ENCODE peak calls at places on chromosome 20, in six cellular contexts. R is neural progenitor cell; B is amniotic stem cell; A is NCI-H82; Q is tibial nerve; F is stimulated activated CD4-positive, alpha-beta T cell treated with anti-CD3 and anti-CD28 coated beads, Interleukin-4, amount 100 ng/mL, for 48 hours. J is an unnamed sample.

GRCh38 chr20:10771435-10772140 is 97.8 kb upstream of the JAG1 start:
- DNase-seq in B (no peak), F (no peak), R (no peak), Q (no peak), A (no peak), J (no peak)

GRCh38 chr20:63736893-63737689 is 627 bp downstream of the LIME1 start:
- DNase-seq in B (no peak), F (no peak), Q (no peak), A (no peak), R (no peak), J (no peak)

GRCh38 chr20:31560094-31560899 is 44.8 kb upstream of the ID1 start:
- DNase-seq in R (peak; percentile 65), A (peak; percentile 75), B (peak; percentile 67), Q (peak; percentile 65), F (peak; percentile 61), J (peak; percentile 67)

GRCh38 chr20:58310291-58310782 is 822 bp downstream of the RAB22A start:
- DNase-seq in B (no peak), Q (no peak), A (no peak), R (no peak), F (no peak), J (no peak)

GRCh38 chr20:53786445-53787267 is 193.0 kb upstream of the ZNF217 start:
- DNase-seq in R (no peak), B (no peak), Q (no peak), F (no peak), A (no peak), J (no peak)

GRCh38 chr20:24809606-24810005 is 139.5 kb upstream of the CST7 start:
- DNase-seq in R (no peak), Q (no peak), A (no peak), B (no peak), F (no peak), J (no peak)

GRCh38 chr20:38242848-38243449 is 17.6 kb downstream of the KIAA1755 start:
- DNase-seq in B (no peak), A (peak; percentile 46), R (peak; percentile 17), F (no peak), Q (no peak), J (no peak)

GRCh38 chr20:5688431-5688972 is 61.7 kb upstream of the SHLD1 start:
- DNase-seq in Q (no peak), A (peak; percentile 56), F (no peak), B (no peak), R (no peak), J (no peak)

GRCh38 chr20:31693987-31694661 is 28.5 kb downstream of the BCL2L1 start:
- DNase-seq in F (no peak), Q (no peak), R (peak; percentile 56), B (no peak), A (peak; percentile 100), J (no peak)

GRCh38 chr20:38363004-38363747 is 16.9 kb downstream of the LBP start:
- DNase-seq in B (no peak), A (no peak), F (no peak), Q (no peak), R (no peak), J (no peak)

GRCh38 chr20:9609892-9610502 is 95.6 kb downstream of the LAMP5 start:
- DNase-seq in R (peak; percentile 85), Q (peak; percentile 65), A (peak; percentile 81), B (peak; percentile 18), F (peak; percentile 34), J (peak; percentile 11)

GRCh38 chr20:49915118-49915379 is 280 bp downstream of the SPATA2 start:
- DNase-seq in A (no peak), B (no peak), F (no peak), R (no peak), Q (no peak), J (no peak)

GRCh38 chr20:49297605-49298530 is 20.0 kb upstream of the ZNFX1 start:
- DNase-seq in R (no peak), Q (peak; percentile 24), F (no peak), A (no peak), B (no peak), J (no peak)

GRCh38 chr20:20956586-20956985 is 149.6 kb downstream of the LINC00237 start:
- DNase-seq in F (no peak), R (peak; percentile 40), Q (no peak), A (no peak), B (no peak), J (no peak)

GRCh38 chr20:2759603-2760360 is 40.6 kb downstream of the CPXM1 start:
- DNase-seq in R (no peak), F (no peak), A (no peak), Q (no peak), B (no peak), J (no peak)

GRCh38 chr20:24131684-24132083 is 143.1 kb upstream of the GGTLC1 start:
- DNase-seq in F (no peak), A (no peak), R (no peak), B (no peak), Q (no peak), J (no peak)

GRCh38 chr20:46118481-46119020 is 437 bp downstream of the CD40 start:
- DNase-seq in B (no peak), R (peak; percentile 75), A (no peak), F (no peak), Q (peak; percentile 22), J (no peak)

GRCh38 chr20:45257161-45257560 is 2.8 kb upstream of the SLPI start:
- DNase-seq in A (no peak), B (no peak), R (no peak), Q (no peak), F (no peak), J (no peak)

GRCh38 chr20:3869839-3870634 is 19.1 kb upstream of the PANK2 start:
- DNase-seq in Q (no peak), B (no peak), F (no peak), A (no peak), R (no peak), J (no peak)

J was measured in GOT3.